ENCODE peak calls at places on chromosomes 13 and 19, in five cellular contexts. G, P, N, C and S are unnamed samples. For H3K36me3 and H3K4me1, the result is how much of the 10 kb centered on the place peaks cover.

GRCh38 chr13:39385621-39386231 is 217.3 kb downstream of the LHFPL6 start:
- DNase-seq in G (no peak), P (no peak), N (no peak), C (no peak), S (no peak)

GRCh38 chr13:48296528-48296927 is 7.0 kb upstream of the RB1 start:
- DNase-seq in G (no peak), P (no peak), N (no peak), C (no peak), S (no peak)

GRCh38 chr13:78339927-78340326 is 263.4 kb downstream of the POU4F1 start:
- DNase-seq in G (no peak), P (peak), N (no peak), C (no peak), S (no peak)

GRCh38 chr13:105990256-105990958 is 545.1 kb downstream of the EFNB2 start:
- DNase-seq in G (peak), P (no peak), N (no peak), C (no peak), S (no peak)

GRCh38 chr19:51887522-51888498 is at the start of gene ZNF577:
- DNase-seq in G (peak), P (peak), N (peak), C (peak), S (peak)

GRCh38 chr13:100290165-100290801 is 201.4 kb downstream of the PCCA start:
- DNase-seq in G (peak), P (no peak), N (no peak), C (no peak), S (no peak)

GRCh38 chr19:5958074-5958850 is 19.7 kb downstream of the RANBP3 start:
- DNase-seq in G (no peak), P (no peak), N (no peak), C (no peak), S (no peak)

GRCh38 chr13:56351041-56351440 is 789.7 kb upstream of the PRR20A start:
- DNase-seq in G (no peak), P (no peak), N (no peak), C (no peak), S (no peak)

GRCh38 chr13:37198629-37199028 is 93.2 kb upstream of the CSNK1A1L start:
- DNase-seq in G (no peak), P (no peak), N (no peak), C (no peak), S (no peak)
- H3K27ac ChIP-seq in G (no peak), P (no peak), N (no peak), C (no peak), S (no peak)

GRCh38 chr19:49555600-49556411 is 24.6 kb downstream of the NOSIP start:
- DNase-seq in G (peak), P (peak), N (peak), C (peak), S (peak)
- H3K36me3 ChIP-seq in G (under half), P (half or more), N (under half), C (under half), S (half or more)

DNA sequence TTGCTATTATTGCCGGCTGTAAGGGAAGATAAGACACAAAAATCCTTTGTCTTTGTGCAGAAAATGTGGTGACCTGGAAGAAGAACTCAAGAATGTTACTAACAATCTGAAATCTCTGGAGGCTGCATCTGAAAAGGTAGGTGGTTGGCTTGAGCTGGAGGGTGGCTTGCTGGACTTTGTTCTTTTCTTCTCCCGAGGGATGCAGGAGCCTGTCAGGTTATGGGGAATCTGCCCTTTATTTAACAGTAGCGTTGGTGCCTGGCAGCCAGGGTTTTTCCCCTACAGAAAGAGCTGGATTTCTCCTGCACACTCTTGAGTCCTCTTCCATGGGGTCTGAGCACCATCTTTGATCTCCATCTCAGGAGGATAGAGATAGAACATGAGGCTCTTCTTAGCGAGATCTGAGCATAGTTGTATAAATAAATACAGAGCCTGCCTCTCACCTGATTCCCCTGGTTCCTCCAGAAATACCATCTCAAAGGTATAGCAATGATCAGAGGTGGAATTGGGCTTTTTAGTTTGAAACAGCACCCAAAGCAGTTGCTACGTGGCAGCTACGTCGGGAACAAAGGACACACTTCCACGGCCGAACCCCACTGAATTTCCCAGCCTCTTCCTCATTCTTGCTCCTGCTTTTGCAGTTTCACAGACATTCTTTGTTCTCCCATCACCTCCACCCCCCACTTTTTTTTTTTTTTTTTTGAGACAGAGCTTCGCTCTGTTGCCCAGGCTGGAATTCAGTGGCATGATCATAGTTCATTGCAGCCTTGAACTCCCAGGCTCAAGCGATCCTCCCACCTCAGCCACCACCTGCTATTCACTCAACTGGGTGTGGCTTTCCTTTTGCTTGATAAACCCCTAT is 12.9 kb downstream of the TPM4 start:
- DNase-seq in G (no peak), P (no peak), N (no peak), C (no peak), S (no peak)
- H3K4me1 ChIP-seq in G (under half), P (under half), N (under half), C (under half), S (under half)

GRCh38 chr13:41059466-41059865 is 1.8 kb upstream of the WBP4 start:
- DNase-seq in G (no peak), P (no peak), N (no peak), C (no peak), S (no peak)
- H3K27ac ChIP-seq in G (peak), P (peak), N (peak), C (peak), S (peak)

DNA sequence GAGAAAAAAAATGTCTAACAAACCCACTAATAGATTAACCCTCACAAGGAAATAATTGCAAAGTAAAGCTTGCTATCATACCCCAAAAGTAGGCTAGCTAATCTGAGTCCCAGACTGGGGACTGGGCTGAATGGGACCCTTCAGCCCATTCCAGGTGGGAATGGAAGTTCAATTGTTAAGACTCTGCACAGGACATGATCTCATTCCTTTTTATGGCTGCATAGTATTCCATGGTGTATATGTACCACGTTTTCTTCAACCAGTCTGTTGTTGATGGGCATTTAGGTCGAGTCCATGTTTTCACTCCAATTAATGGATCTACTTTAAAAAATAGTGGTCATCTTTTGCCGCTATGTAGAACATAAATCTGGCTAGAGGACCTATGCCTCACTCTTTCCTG is 17.9 kb downstream of the OR7A5 start:
- DNase-seq in G (no peak), P (no peak), N (no peak), C (no peak), S (no peak)
- H3K36me3 ChIP-seq in G (under half), P (under half), N (under half), C (under half), S (under half)

DNA sequence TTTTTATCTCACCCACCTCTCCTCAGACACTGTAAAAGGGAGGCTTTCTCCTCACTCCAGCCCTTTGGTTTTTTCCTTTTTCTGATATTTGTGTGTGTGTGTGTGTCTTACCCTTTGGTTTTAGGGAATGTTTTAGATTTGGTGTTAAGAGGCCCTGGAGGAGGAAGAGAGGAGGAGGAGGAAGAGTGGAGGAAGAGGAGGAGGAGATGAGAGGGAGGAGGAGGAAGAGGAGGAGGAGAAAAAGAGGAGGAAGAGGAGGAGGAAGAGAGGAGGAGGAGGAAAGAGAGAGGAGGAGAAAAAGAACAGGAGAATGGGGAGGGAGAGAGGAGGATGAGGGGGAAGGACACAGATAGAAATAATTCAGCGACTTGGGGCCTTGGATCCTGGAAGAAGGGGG is 10.5 kb downstream of the KLHL26 start:
- DNase-seq in G (no peak), P (no peak), N (no peak), C (no peak), S (no peak)
- H3K4me1 ChIP-seq in G (under half), P (half or more), N (under half), C (under half), S (under half)

GRCh38 chr19:30695171-30695875 is 323.1 kb downstream of the ZNF536 start:
- DNase-seq in G (no peak), P (no peak), N (no peak), C (no peak), S (no peak)

GRCh38 chr19:30693179-30693578 is 321.0 kb downstream of the ZNF536 start:
- DNase-seq in G (no peak), P (no peak), N (no peak), C (no peak), S (no peak)

GRCh38 chr19:30699871-30700280 is 327.7 kb downstream of the ZNF536 start:
- DNase-seq in G (no peak), P (no peak), N (no peak), C (no peak), S (no peak)

GRCh38 chr19:30694156-30694555 is 322.0 kb downstream of the ZNF536 start:
- DNase-seq in G (no peak), P (no peak), N (no peak), C (no peak), S (no peak)

GRCh38 chr19:30696514-30696913 is 324.3 kb downstream of the ZNF536 start:
- DNase-seq in G (peak), P (no peak), N (no peak), C (no peak), S (peak)
- H3K27ac ChIP-seq in G (no peak), P (no peak), N (no peak), C (no peak), S (no peak)

DNA sequence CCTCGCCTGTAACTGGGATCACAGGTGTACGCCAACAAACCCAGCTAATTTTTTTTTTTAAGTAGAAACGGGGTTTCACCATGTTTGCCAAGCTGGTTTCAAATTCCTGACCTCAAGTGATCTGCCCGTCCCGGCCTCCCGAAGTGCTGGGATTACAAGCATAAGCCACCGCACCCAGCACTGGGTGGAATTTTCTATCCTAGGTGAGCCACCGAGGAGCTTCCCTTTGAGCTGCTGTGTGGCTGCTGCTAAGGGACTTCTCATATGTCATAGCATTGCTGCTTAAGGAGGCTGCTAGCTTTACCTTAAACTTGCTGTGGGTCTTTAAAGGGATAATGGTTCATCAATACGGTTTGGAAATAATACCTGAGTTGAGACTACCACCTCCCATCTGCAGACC is 2.9 kb upstream of the AMER2 start:
- DNase-seq in G (no peak), P (no peak), N (no peak), C (no peak), S (no peak)
- H3K36me3 ChIP-seq in G (under half), P (under half), N (under half), C (under half), S (under half)

GRCh38 chr19:55258476-55258827 is 365 bp downstream of the PPP6R1 start:
- DNase-seq in G (no peak), P (peak), N (no peak), C (no peak), S (no peak)

GRCh38 chr19:55258828-55259539 is at the start of gene PPP6R1:
- DNase-seq in G (peak), P (peak), N (peak), C (peak), S (peak)

GRCh38 chr19:55255618-55256423 is 3.0 kb downstream of the PPP6R1 start:
- DNase-seq in G (no peak), P (no peak), N (no peak), C (peak), S (no peak)

GRCh38 chr19:55257461-55258411 is 1.1 kb downstream of the PPP6R1 start:
- DNase-seq in G (no peak), P (no peak), N (no peak), C (no peak), S (no peak)

DNA sequence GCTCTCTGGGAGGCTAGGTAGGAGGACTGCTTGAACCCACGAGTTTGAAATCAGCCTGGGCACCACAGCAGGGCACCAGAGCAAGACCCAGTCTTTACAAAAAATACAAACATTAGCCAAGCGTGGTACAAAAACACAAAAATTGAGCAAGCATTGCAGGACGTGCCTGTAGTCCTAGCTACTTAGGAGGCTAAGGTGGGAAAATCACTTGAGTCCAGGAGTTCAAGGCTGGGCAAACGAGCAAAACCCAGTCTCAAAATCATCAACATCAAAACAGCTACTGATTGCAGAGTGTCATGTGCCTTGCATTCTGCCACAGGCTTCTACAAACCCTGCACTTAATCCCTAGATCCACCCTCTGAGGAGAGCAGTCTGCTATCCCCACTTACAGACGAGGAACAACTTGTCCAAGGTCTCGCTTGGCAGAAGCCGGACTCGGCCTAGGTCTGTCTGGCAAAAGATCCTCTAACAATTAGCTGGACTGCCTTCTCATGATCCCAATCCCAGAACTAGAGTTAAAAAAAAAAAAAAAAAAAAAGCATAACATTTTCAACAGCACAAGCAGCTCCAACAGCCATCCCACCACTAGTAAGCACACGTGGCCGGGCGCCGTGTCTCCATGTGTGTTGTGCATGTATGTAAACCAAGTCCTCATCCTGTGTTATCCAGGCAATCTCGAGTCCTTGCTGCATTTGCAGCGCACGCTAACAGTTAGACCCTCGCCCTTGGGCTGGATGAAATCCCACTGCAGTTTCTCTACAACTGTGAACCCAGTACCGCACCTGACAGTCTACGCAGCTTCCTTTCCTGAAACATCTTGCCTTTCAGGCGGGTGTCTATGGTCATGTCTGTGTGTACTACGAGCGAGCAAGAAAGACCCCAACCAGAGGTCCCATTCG is 2.0 kb downstream of the PPP6R1 start:
- DNase-seq in G (no peak), P (no peak), N (no peak), C (no peak), S (no peak)
- H3K4me1 ChIP-seq in G (under half), P (half or more), N (half or more), C (half or more), S (half or more)

GRCh38 chr13:95083758-95084157 is 217.5 kb downstream of the ABCC4 start:
- DNase-seq in G (peak), P (no peak), N (no peak), C (no peak), S (no peak)
- H3K27ac ChIP-seq in G (peak), P (no peak), N (no peak), C (no peak), S (no peak)